ENCODE peak calls at places on chromosomes 1 and 21, in six cellular contexts. One of them, this sample, is unnamed.

GRCh38 chr1:155892801-155893200 is 18.3 kb downstream of the RIT1 start:
- DNase-seq in CD8-positive, alpha-beta T cell: no peak
- DNase-seq in A549: peak; percentile 76
- DNase-seq in Peyer's patch: no peak
- DNase-seq in PC-9: peak; percentile 31
- DNase-seq in hepatocyte: peak; percentile 23
- DNase-seq in this sample: no peak

GRCh38 chr21:23725576-23725975 is 1881.7 kb downstream of the MRPL39 start:
- DNase-seq in CD8-positive, alpha-beta T cell: no peak
- DNase-seq in A549: no peak
- DNase-seq in Peyer's patch: no peak
- DNase-seq in PC-9: no peak
- DNase-seq in hepatocyte: no peak
- DNase-seq in this sample: no peak

GRCh38 chr1:225700164-225700740 is 47.3 kb upstream of the ENAH start:
- DNase-seq in CD8-positive, alpha-beta T cell: no peak
- DNase-seq in A549: peak; percentile 97
- DNase-seq in Peyer's patch: no peak
- DNase-seq in PC-9: peak; percentile 75
- DNase-seq in hepatocyte: peak; percentile 34
- DNase-seq in this sample: peak; percentile 45

GRCh38 chr1:88983791-88984552 is 8.5 kb downstream of the KYAT3 start:
- DNase-seq in CD8-positive, alpha-beta T cell: no peak
- DNase-seq in A549: peak; percentile 49
- DNase-seq in Peyer's patch: no peak
- DNase-seq in PC-9: no peak
- DNase-seq in hepatocyte: peak; percentile 52
- DNase-seq in this sample: no peak

GRCh38 chr1:39378377-39378776 is 113.1 kb upstream of the BMP8A start:
- DNase-seq in CD8-positive, alpha-beta T cell: no peak
- DNase-seq in A549: peak; percentile 47
- DNase-seq in Peyer's patch: peak; percentile 62
- DNase-seq in PC-9: peak; percentile 34
- DNase-seq in hepatocyte: peak; percentile 63
- DNase-seq in this sample: peak; percentile 73

GRCh38 chr1:116167625-116168276 is 56.6 kb downstream of the MAB21L3 start:
- DNase-seq in CD8-positive, alpha-beta T cell: no peak
- DNase-seq in A549: no peak
- DNase-seq in Peyer's patch: no peak
- DNase-seq in PC-9: peak; percentile 21
- DNase-seq in hepatocyte: peak; percentile 69
- DNase-seq in this sample: no peak

GRCh38 chr21:25313891-25314646 is 293.2 kb downstream of the MRPL39 start:
- DNase-seq in CD8-positive, alpha-beta T cell: no peak
- DNase-seq in A549: no peak
- DNase-seq in Peyer's patch: no peak
- DNase-seq in PC-9: no peak
- DNase-seq in hepatocyte: no peak
- DNase-seq in this sample: no peak

GRCh38 chr1:3664700-3665375 is 12.5 kb downstream of the TP73 start:
- DNase-seq in CD8-positive, alpha-beta T cell: no peak
- DNase-seq in A549: no peak
- DNase-seq in Peyer's patch: no peak
- DNase-seq in PC-9: no peak
- DNase-seq in hepatocyte: no peak
- DNase-seq in this sample: no peak

GRCh38 chr1:208791458-208791857 is 547.3 kb upstream of the PLXNA2 start:
- DNase-seq in CD8-positive, alpha-beta T cell: no peak
- DNase-seq in A549: peak; percentile 12
- DNase-seq in Peyer's patch: no peak
- DNase-seq in PC-9: no peak
- DNase-seq in hepatocyte: peak; percentile 25
- DNase-seq in this sample: no peak

GRCh38 chr1:37056201-37056764 is 22.0 kb upstream of the GRIK3 start:
- DNase-seq in CD8-positive, alpha-beta T cell: no peak
- DNase-seq in A549: no peak
- DNase-seq in Peyer's patch: no peak
- DNase-seq in PC-9: no peak
- DNase-seq in hepatocyte: no peak
- DNase-seq in this sample: no peak

GRCh38 chr21:31986035-31986856 is 113.4 kb downstream of the HUNK start:
- DNase-seq in CD8-positive, alpha-beta T cell: no peak
- DNase-seq in A549: no peak
- DNase-seq in Peyer's patch: no peak
- DNase-seq in PC-9: no peak
- DNase-seq in hepatocyte: no peak
- DNase-seq in this sample: no peak

GRCh38 chr1:174877208-174877673 is 122.5 kb upstream of the CACYBP start:
- DNase-seq in CD8-positive, alpha-beta T cell: no peak
- DNase-seq in A549: no peak
- DNase-seq in Peyer's patch: peak; percentile 55
- DNase-seq in PC-9: peak; percentile 9
- DNase-seq in hepatocyte: peak; percentile 8
- DNase-seq in this sample: no peak

GRCh38 chr1:14915356-14916054 is 238.0 kb upstream of the TMEM51 start:
- DNase-seq in CD8-positive, alpha-beta T cell: peak; percentile 18
- DNase-seq in A549: peak; percentile 37
- DNase-seq in Peyer's patch: peak; percentile 69
- DNase-seq in PC-9: peak; percentile 57
- DNase-seq in hepatocyte: peak; percentile 66
- DNase-seq in this sample: peak; percentile 46

GRCh38 chr21:38794978-38795377 is 10.8 kb upstream of the ETS2 start:
- DNase-seq in CD8-positive, alpha-beta T cell: no peak
- DNase-seq in A549: no peak
- DNase-seq in Peyer's patch: no peak
- DNase-seq in PC-9: no peak
- DNase-seq in hepatocyte: no peak
- DNase-seq in this sample: no peak

DNA sequence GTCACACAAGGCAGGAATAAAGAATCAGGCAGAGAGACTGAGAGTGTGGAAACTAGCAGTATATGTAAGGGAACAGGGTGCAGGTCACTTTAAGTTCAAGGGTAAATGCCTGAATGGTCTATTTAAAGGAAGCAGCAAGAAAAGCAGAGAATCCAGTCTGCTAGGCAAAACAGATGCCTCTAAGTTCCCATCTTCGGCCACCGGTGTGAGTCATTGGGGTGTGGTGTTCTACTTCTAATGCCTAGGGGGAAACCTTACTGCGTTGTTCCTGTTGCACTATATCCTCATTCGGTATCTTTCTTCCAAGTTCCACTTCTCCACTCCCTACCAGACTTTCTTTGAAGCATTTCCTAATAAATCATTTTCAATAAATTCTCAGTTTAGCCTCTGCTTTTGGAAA is 259.8 kb downstream of the HHIPL2 start:
- DNase-seq in CD8-positive, alpha-beta T cell: no peak
- DNase-seq in A549: peak; percentile 2
- DNase-seq in Peyer's patch: no peak
- DNase-seq in PC-9: peak; percentile 77
- DNase-seq in hepatocyte: peak; percentile 43
- DNase-seq in this sample: no peak
- H3K4me1 ChIP-seq in CD8-positive, alpha-beta T cell: no peaks in the 10 kb centered on the region
- H3K4me1 ChIP-seq in A549: no peaks in the 10 kb centered on the region
- H3K4me1 ChIP-seq in Peyer's patch: no peaks in the 10 kb centered on the region
- H3K4me1 ChIP-seq in PC-9: peaks cover 39% of the 10 kb centered on the region
- H3K4me1 ChIP-seq in hepatocyte: no peaks in the 10 kb centered on the region
- H3K4me1 ChIP-seq in this sample: no peaks in the 10 kb centered on the region

GRCh38 chr1:201022824-201023516 is 544 bp downstream of the KIF21B start:
- DNase-seq in CD8-positive, alpha-beta T cell: peak; percentile 30
- DNase-seq in A549: no peak
- DNase-seq in Peyer's patch: no peak
- DNase-seq in PC-9: no peak
- DNase-seq in hepatocyte: no peak
- DNase-seq in this sample: no peak
- TF ChIP-seq CTCF in CD8-positive, alpha-beta T cell: no peak
- TF ChIP-seq CTCF in A549: no peak
- TF ChIP-seq CTCF in Peyer's patch: no peak
- TF ChIP-seq CTCF in PC-9: no peak
- TF ChIP-seq CTCF in hepatocyte: peak; percentile 16
- TF ChIP-seq CTCF in this sample: peak; percentile 12

GRCh38 chr1:2394220-2394619 is 2.6 kb downstream of the RER1 start:
- DNase-seq in CD8-positive, alpha-beta T cell: no peak
- DNase-seq in A549: no peak
- DNase-seq in Peyer's patch: no peak
- DNase-seq in PC-9: no peak
- DNase-seq in hepatocyte: no peak
- DNase-seq in this sample: no peak

GRCh38 chr1:2392071-2392442 is 416 bp downstream of the RER1 start:
- DNase-seq in CD8-positive, alpha-beta T cell: no peak
- DNase-seq in A549: no peak
- DNase-seq in Peyer's patch: no peak
- DNase-seq in PC-9: no peak
- DNase-seq in hepatocyte: peak; percentile 35
- DNase-seq in this sample: no peak

GRCh38 chr1:2392686-2393085 is 1.0 kb downstream of the RER1 start:
- DNase-seq in CD8-positive, alpha-beta T cell: no peak
- DNase-seq in A549: no peak
- DNase-seq in Peyer's patch: no peak
- DNase-seq in PC-9: no peak
- DNase-seq in hepatocyte: no peak
- DNase-seq in this sample: no peak

GRCh38 chr1:2394761-2395160 is 3.1 kb downstream of the RER1 start:
- DNase-seq in CD8-positive, alpha-beta T cell: no peak
- DNase-seq in A549: no peak
- DNase-seq in Peyer's patch: no peak
- DNase-seq in PC-9: no peak
- DNase-seq in hepatocyte: no peak
- DNase-seq in this sample: no peak

GRCh38 chr1:2393471-2393877 is 1.8 kb downstream of the RER1 start:
- DNase-seq in CD8-positive, alpha-beta T cell: no peak
- DNase-seq in A549: no peak
- DNase-seq in Peyer's patch: peak; percentile 67
- DNase-seq in PC-9: no peak
- DNase-seq in hepatocyte: peak; percentile 44
- DNase-seq in this sample: no peak
- H3K4me3 ChIP-seq in CD8-positive, alpha-beta T cell: no peak overlapping the region
- H3K4me3 ChIP-seq in A549: peak overlapping the region; percentile 100
- H3K4me3 ChIP-seq in Peyer's patch: peak overlapping the region; percentile 98
- H3K4me3 ChIP-seq in PC-9: no peak overlapping the region
- H3K4me3 ChIP-seq in hepatocyte: no peak overlapping the region
- H3K4me3 ChIP-seq in this sample: no peak overlapping the region

GRCh38 chr1:8874230-8875201 is 4.0 kb downstream of the ENO1 start:
- DNase-seq in CD8-positive, alpha-beta T cell: no peak
- DNase-seq in A549: no peak
- DNase-seq in Peyer's patch: no peak
- DNase-seq in PC-9: no peak
- DNase-seq in hepatocyte: no peak
- DNase-seq in this sample: no peak

GRCh38 chr1:8873506-8874229 is 4.8 kb downstream of the ENO1 start:
- DNase-seq in CD8-positive, alpha-beta T cell: peak; percentile 68
- DNase-seq in A549: peak; percentile 93
- DNase-seq in Peyer's patch: peak; percentile 93
- DNase-seq in PC-9: peak; percentile 91
- DNase-seq in hepatocyte: peak; percentile 92
- DNase-seq in this sample: no peak

GRCh38 chr1:8873001-8873400 is 5.5 kb downstream of the ENO1 start:
- DNase-seq in CD8-positive, alpha-beta T cell: no peak
- DNase-seq in A549: no peak
- DNase-seq in Peyer's patch: no peak
- DNase-seq in PC-9: no peak
- DNase-seq in hepatocyte: no peak
- DNase-seq in this sample: no peak

GRCh38 chr1:8876099-8876496 is 2.4 kb downstream of the ENO1 start:
- DNase-seq in CD8-positive, alpha-beta T cell: no peak
- DNase-seq in A549: no peak
- DNase-seq in Peyer's patch: no peak
- DNase-seq in PC-9: no peak
- DNase-seq in hepatocyte: no peak
- DNase-seq in this sample: no peak

GRCh38 chr1:8875216-8875861 is 3.1 kb downstream of the ENO1 start:
- DNase-seq in CD8-positive, alpha-beta T cell: no peak
- DNase-seq in A549: no peak
- DNase-seq in Peyer's patch: no peak
- DNase-seq in PC-9: no peak
- DNase-seq in hepatocyte: no peak
- DNase-seq in this sample: no peak
- H3K4me1 ChIP-seq in CD8-positive, alpha-beta T cell: peaks cover 56% of the 10 kb centered on the region
- H3K4me1 ChIP-seq in A549: peaks cover 52% of the 10 kb centered on the region
- H3K4me1 ChIP-seq in Peyer's patch: peaks cover 9% of the 10 kb centered on the region
- H3K4me1 ChIP-seq in PC-9: peaks cover 56% of the 10 kb centered on the region
- H3K4me1 ChIP-seq in hepatocyte: peaks cover 63% of the 10 kb centered on the region
- H3K4me1 ChIP-seq in this sample: peaks cover 16% of the 10 kb centered on the region

GRCh38 chr1:19387045-19387467 is 74.9 kb downstream of the SLC66A1 start:
- DNase-seq in CD8-positive, alpha-beta T cell: no peak
- DNase-seq in A549: no peak
- DNase-seq in Peyer's patch: peak; percentile 79
- DNase-seq in PC-9: no peak
- DNase-seq in hepatocyte: no peak
- DNase-seq in this sample: peak; percentile 47
- TF ChIP-seq CTCF in CD8-positive, alpha-beta T cell: no peak
- TF ChIP-seq CTCF in A549: no peak
- TF ChIP-seq CTCF in Peyer's patch: no peak
- TF ChIP-seq CTCF in PC-9: no peak
- TF ChIP-seq CTCF in hepatocyte: peak; percentile 18
- TF ChIP-seq CTCF in this sample: peak; percentile 21

GRCh38 chr1:93081716-93082115 is 2.6 kb downstream of the MTF2 start:
- DNase-seq in CD8-positive, alpha-beta T cell: no peak
- DNase-seq in A549: no peak
- DNase-seq in Peyer's patch: no peak
- DNase-seq in PC-9: no peak
- DNase-seq in hepatocyte: no peak
- DNase-seq in this sample: no peak
- H3K4me3 ChIP-seq in CD8-positive, alpha-beta T cell: peak overlapping the region; percentile 91
- H3K4me3 ChIP-seq in A549: no peak overlapping the region
- H3K4me3 ChIP-seq in Peyer's patch: peak overlapping the region; percentile 79
- H3K4me3 ChIP-seq in PC-9: peak overlapping the region; percentile 87
- H3K4me3 ChIP-seq in hepatocyte: peak overlapping the region; percentile 79
- H3K4me3 ChIP-seq in this sample: no peak overlapping the region

GRCh38 chr1:201737350-201738060 is 91.5 kb upstream of the IPO9 start:
- DNase-seq in CD8-positive, alpha-beta T cell: no peak
- DNase-seq in A549: no peak
- DNase-seq in Peyer's patch: no peak
- DNase-seq in PC-9: no peak
- DNase-seq in hepatocyte: peak; percentile 41
- DNase-seq in this sample: no peak

GRCh38 chr1:201739054-201739453 is 89.9 kb upstream of the IPO9 start:
- DNase-seq in CD8-positive, alpha-beta T cell: no peak
- DNase-seq in A549: no peak
- DNase-seq in Peyer's patch: no peak
- DNase-seq in PC-9: no peak
- DNase-seq in hepatocyte: no peak
- DNase-seq in this sample: no peak

GRCh38 chr1:201740609-201741231 is 88.2 kb upstream of the IPO9 start:
- DNase-seq in CD8-positive, alpha-beta T cell: no peak
- DNase-seq in A549: no peak
- DNase-seq in Peyer's patch: peak; percentile 62
- DNase-seq in PC-9: no peak
- DNase-seq in hepatocyte: no peak
- DNase-seq in this sample: no peak

GRCh38 chr1:201740086-201740541 is 88.8 kb upstream of the IPO9 start:
- DNase-seq in CD8-positive, alpha-beta T cell: no peak
- DNase-seq in A549: no peak
- DNase-seq in Peyer's patch: no peak
- DNase-seq in PC-9: no peak
- DNase-seq in hepatocyte: peak; percentile 41
- DNase-seq in this sample: no peak

GRCh38 chr1:201739492-201740085 is 89.4 kb upstream of the IPO9 start:
- DNase-seq in CD8-positive, alpha-beta T cell: peak; percentile 37
- DNase-seq in A549: no peak
- DNase-seq in Peyer's patch: peak; percentile 88
- DNase-seq in PC-9: peak; percentile 79
- DNase-seq in hepatocyte: peak; percentile 86
- DNase-seq in this sample: peak; percentile 70
- H3K4me1 ChIP-seq in CD8-positive, alpha-beta T cell: peaks cover 9% of the 10 kb centered on the region
- H3K4me1 ChIP-seq in A549: peaks cover 6% of the 10 kb centered on the region
- H3K4me1 ChIP-seq in Peyer's patch: no peaks in the 10 kb centered on the region
- H3K4me1 ChIP-seq in PC-9: peaks cover 23% of the 10 kb centered on the region
- H3K4me1 ChIP-seq in hepatocyte: peaks cover 23% of the 10 kb centered on the region
- H3K4me1 ChIP-seq in this sample: peaks cover 4% of the 10 kb centered on the region